ENCODE peak calls at places on chromosomes 12 and 14, in four cellular contexts. One of them, this sample, is unnamed.

GRCh38 chr12:106107566-106107965 is 31.2 kb downstream of the NUAK1 start:
- DNase-seq in kidney: no peak
- DNase-seq in activated CD4-positive, alpha-beta T cell treated with anti-CD3 and anti-CD28 coated beads for 48 hours: no peak
- DNase-seq in mucosa of gallbladder: no peak
- DNase-seq in this sample: no peak

GRCh38 chr12:51371295-51371953 is 19.8 kb downstream of the GALNT6 start:
- DNase-seq in mucosa of gallbladder: peak; percentile 76
- DNase-seq in kidney: peak; percentile 88
- DNase-seq in activated CD4-positive, alpha-beta T cell treated with anti-CD3 and anti-CD28 coated beads for 48 hours: no peak
- DNase-seq in this sample: peak; percentile 89

GRCh38 chr12:88432536-88433462 is 147.5 kb downstream of the KITLG start:
- DNase-seq in mucosa of gallbladder: peak; percentile 34
- DNase-seq in kidney: no peak
- DNase-seq in activated CD4-positive, alpha-beta T cell treated with anti-CD3 and anti-CD28 coated beads for 48 hours: no peak
- DNase-seq in this sample: no peak

GRCh38 chr14:96122496-96122895 is 82.1 kb upstream of the BDKRB2 start:
- DNase-seq in kidney: no peak
- DNase-seq in activated CD4-positive, alpha-beta T cell treated with anti-CD3 and anti-CD28 coated beads for 48 hours: no peak
- DNase-seq in mucosa of gallbladder: peak; percentile 36
- DNase-seq in this sample: no peak

GRCh38 chr14:61653507-61653906 is 41.8 kb upstream of the HIF1A start:
- DNase-seq in mucosa of gallbladder: no peak
- DNase-seq in kidney: peak; percentile 66
- DNase-seq in activated CD4-positive, alpha-beta T cell treated with anti-CD3 and anti-CD28 coated beads for 48 hours: no peak
- DNase-seq in this sample: no peak

GRCh38 chr12:10722502-10722904 is 620 bp downstream of the YBX3 start:
- DNase-seq in activated CD4-positive, alpha-beta T cell treated with anti-CD3 and anti-CD28 coated beads for 48 hours: peak; percentile 67
- DNase-seq in mucosa of gallbladder: peak; percentile 35
- DNase-seq in kidney: peak; percentile 85
- DNase-seq in this sample: peak; percentile 87

GRCh38 chr12:76569685-76570604 is 10.4 kb upstream of the OSBPL8 start:
- DNase-seq in kidney: no peak
- DNase-seq in mucosa of gallbladder: no peak
- DNase-seq in activated CD4-positive, alpha-beta T cell treated with anti-CD3 and anti-CD28 coated beads for 48 hours: no peak
- DNase-seq in this sample: no peak

GRCh38 chr14:54864526-54864925 is 38.1 kb downstream of the GCH1 start:
- DNase-seq in kidney: no peak
- DNase-seq in mucosa of gallbladder: no peak
- DNase-seq in activated CD4-positive, alpha-beta T cell treated with anti-CD3 and anti-CD28 coated beads for 48 hours: no peak
- DNase-seq in this sample: no peak

GRCh38 chr14:32078030-32078793 is 1.1 kb downstream of the ARHGAP5 start:
- DNase-seq in kidney: peak; percentile 53
- DNase-seq in activated CD4-positive, alpha-beta T cell treated with anti-CD3 and anti-CD28 coated beads for 48 hours: no peak
- DNase-seq in mucosa of gallbladder: peak; percentile 24
- DNase-seq in this sample: no peak

GRCh38 chr12:1779783-1780182 is 40.6 kb upstream of the LRTM2 start:
- DNase-seq in mucosa of gallbladder: no peak
- DNase-seq in kidney: no peak
- DNase-seq in activated CD4-positive, alpha-beta T cell treated with anti-CD3 and anti-CD28 coated beads for 48 hours: no peak
- DNase-seq in this sample: no peak

GRCh38 chr14:89891055-89891454 is 63.5 kb downstream of the EFCAB11 start:
- DNase-seq in kidney: no peak
- DNase-seq in activated CD4-positive, alpha-beta T cell treated with anti-CD3 and anti-CD28 coated beads for 48 hours: no peak
- DNase-seq in mucosa of gallbladder: no peak
- DNase-seq in this sample: no peak

GRCh38 chr14:31244626-31245025 is 37.0 kb upstream of the HECTD1 start:
- DNase-seq in activated CD4-positive, alpha-beta T cell treated with anti-CD3 and anti-CD28 coated beads for 48 hours: no peak
- DNase-seq in kidney: no peak
- DNase-seq in mucosa of gallbladder: no peak
- DNase-seq in this sample: no peak

GRCh38 chr12:90216815-90217214 is 508.2 kb upstream of the ATP2B1 start:
- DNase-seq in mucosa of gallbladder: no peak
- DNase-seq in activated CD4-positive, alpha-beta T cell treated with anti-CD3 and anti-CD28 coated beads for 48 hours: no peak
- DNase-seq in kidney: no peak
- DNase-seq in this sample: no peak

GRCh38 chr12:52360106-52360662 is 7.1 kb downstream of the KRT85 start:
- DNase-seq in kidney: no peak
- DNase-seq in mucosa of gallbladder: no peak
- DNase-seq in activated CD4-positive, alpha-beta T cell treated with anti-CD3 and anti-CD28 coated beads for 48 hours: no peak
- DNase-seq in this sample: no peak

GRCh38 chr12:48084066-48084465 is 21.8 kb downstream of the SENP1 start:
- DNase-seq in activated CD4-positive, alpha-beta T cell treated with anti-CD3 and anti-CD28 coated beads for 48 hours: no peak
- DNase-seq in mucosa of gallbladder: no peak
- DNase-seq in kidney: no peak
- DNase-seq in this sample: no peak

GRCh38 chr12:48000878-48001321 is 3.4 kb downstream of the COL2A1 start:
- DNase-seq in mucosa of gallbladder: no peak
- DNase-seq in kidney: peak; percentile 53
- DNase-seq in activated CD4-positive, alpha-beta T cell treated with anti-CD3 and anti-CD28 coated beads for 48 hours: peak; percentile 22
- DNase-seq in this sample: peak; percentile 72

GRCh38 chr12:116126610-116127009 is 150.9 kb downstream of the MED13L start:
- DNase-seq in mucosa of gallbladder: no peak
- DNase-seq in kidney: no peak
- DNase-seq in activated CD4-positive, alpha-beta T cell treated with anti-CD3 and anti-CD28 coated beads for 48 hours: no peak
- DNase-seq in this sample: no peak

GRCh38 chr12:130147875-130148596 is 14.2 kb upstream of the FZD10 start:
- DNase-seq in kidney: no peak
- DNase-seq in activated CD4-positive, alpha-beta T cell treated with anti-CD3 and anti-CD28 coated beads for 48 hours: no peak
- DNase-seq in mucosa of gallbladder: no peak
- DNase-seq in this sample: peak; percentile 31

GRCh38 chr14:101004954-101005353 is 101.4 kb upstream of the RTL1 start:
- DNase-seq in activated CD4-positive, alpha-beta T cell treated with anti-CD3 and anti-CD28 coated beads for 48 hours: no peak
- DNase-seq in mucosa of gallbladder: peak; percentile 15
- DNase-seq in kidney: no peak
- DNase-seq in this sample: peak; percentile 66

GRCh38 chr14:96407980-96408570 is 16.1 kb downstream of the AK7 start:
- DNase-seq in mucosa of gallbladder: no peak
- DNase-seq in activated CD4-positive, alpha-beta T cell treated with anti-CD3 and anti-CD28 coated beads for 48 hours: no peak
- DNase-seq in kidney: no peak
- DNase-seq in this sample: no peak

GRCh38 chr14:36477266-36477665 is 42.8 kb downstream of the NKX2-1 start:
- DNase-seq in activated CD4-positive, alpha-beta T cell treated with anti-CD3 and anti-CD28 coated beads for 48 hours: peak; percentile 27
- DNase-seq in kidney: no peak
- DNase-seq in mucosa of gallbladder: no peak
- DNase-seq in this sample: no peak

GRCh38 chr12:104454997-104455396 is 1.8 kb upstream of the CHST11 start:
- DNase-seq in activated CD4-positive, alpha-beta T cell treated with anti-CD3 and anti-CD28 coated beads for 48 hours: no peak
- DNase-seq in kidney: no peak
- DNase-seq in mucosa of gallbladder: no peak
- DNase-seq in this sample: no peak

GRCh38 chr14:105173901-105174894 is 5.6 kb upstream of the JAG2 start:
- DNase-seq in activated CD4-positive, alpha-beta T cell treated with anti-CD3 and anti-CD28 coated beads for 48 hours: peak; percentile 43
- DNase-seq in kidney: no peak
- DNase-seq in mucosa of gallbladder: peak; percentile 20
- DNase-seq in this sample: no peak

GRCh38 chr12:65005716-65006115 is 115.4 kb downstream of the WIF1 start:
- DNase-seq in activated CD4-positive, alpha-beta T cell treated with anti-CD3 and anti-CD28 coated beads for 48 hours: no peak
- DNase-seq in mucosa of gallbladder: no peak
- DNase-seq in kidney: no peak
- DNase-seq in this sample: no peak

GRCh38 chr12:92574046-92574783 is 128.6 kb upstream of the PLEKHG7 start:
- DNase-seq in mucosa of gallbladder: no peak
- DNase-seq in kidney: no peak
- DNase-seq in activated CD4-positive, alpha-beta T cell treated with anti-CD3 and anti-CD28 coated beads for 48 hours: no peak
- DNase-seq in this sample: no peak

GRCh38 chr14:103109789-103110415 is 13.4 kb upstream of the TNFAIP2 start:
- DNase-seq in mucosa of gallbladder: no peak
- DNase-seq in kidney: peak; percentile 92
- DNase-seq in activated CD4-positive, alpha-beta T cell treated with anti-CD3 and anti-CD28 coated beads for 48 hours: no peak
- DNase-seq in this sample: no peak

GRCh38 chr12:88665051-88665450 is 84.8 kb upstream of the KITLG start:
- DNase-seq in activated CD4-positive, alpha-beta T cell treated with anti-CD3 and anti-CD28 coated beads for 48 hours: no peak
- DNase-seq in kidney: no peak
- DNase-seq in mucosa of gallbladder: no peak
- DNase-seq in this sample: no peak

GRCh38 chr14:69539631-69540410 is 34.9 kb downstream of the CCDC177 start:
- DNase-seq in activated CD4-positive, alpha-beta T cell treated with anti-CD3 and anti-CD28 coated beads for 48 hours: no peak
- DNase-seq in mucosa of gallbladder: peak; percentile 20
- DNase-seq in kidney: no peak
- DNase-seq in this sample: peak; percentile 88

GRCh38 chr14:106442857-106443256 is 916.5 kb downstream of the TMEM121 start:
- DNase-seq in mucosa of gallbladder: no peak
- DNase-seq in kidney: no peak
- DNase-seq in activated CD4-positive, alpha-beta T cell treated with anti-CD3 and anti-CD28 coated beads for 48 hours: peak; percentile 70
- DNase-seq in this sample: no peak

GRCh38 chr12:51771008-51771407 is 77.5 kb downstream of the FIGNL2 start:
- DNase-seq in mucosa of gallbladder: no peak
- DNase-seq in activated CD4-positive, alpha-beta T cell treated with anti-CD3 and anti-CD28 coated beads for 48 hours: no peak
- DNase-seq in kidney: no peak
- DNase-seq in this sample: no peak

GRCh38 chr14:73237219-73237785 is at the start of gene PAPLN:
- DNase-seq in kidney: peak; percentile 91
- DNase-seq in activated CD4-positive, alpha-beta T cell treated with anti-CD3 and anti-CD28 coated beads for 48 hours: no peak
- DNase-seq in mucosa of gallbladder: no peak
- DNase-seq in this sample: peak; percentile 83

GRCh38 chr14:20455355-20456300 is 602 bp downstream of the APEX1 start:
- DNase-seq in activated CD4-positive, alpha-beta T cell treated with anti-CD3 and anti-CD28 coated beads for 48 hours: peak; percentile 62
- DNase-seq in mucosa of gallbladder: no peak
- DNase-seq in kidney: no peak
- DNase-seq in this sample: no peak

GRCh38 chr12:102513272-102513671 is 32.9 kb upstream of the IGF1 start:
- DNase-seq in mucosa of gallbladder: no peak
- DNase-seq in kidney: no peak
- DNase-seq in activated CD4-positive, alpha-beta T cell treated with anti-CD3 and anti-CD28 coated beads for 48 hours: no peak
- DNase-seq in this sample: no peak

GRCh38 chr12:70641691-70642090 is 4.5 kb upstream of the PTPRB start:
- DNase-seq in mucosa of gallbladder: no peak
- DNase-seq in kidney: no peak
- DNase-seq in activated CD4-positive, alpha-beta T cell treated with anti-CD3 and anti-CD28 coated beads for 48 hours: no peak
- DNase-seq in this sample: no peak

GRCh38 chr12:650983-651382 is 12.3 kb downstream of the NINJ2 start:
- DNase-seq in activated CD4-positive, alpha-beta T cell treated with anti-CD3 and anti-CD28 coated beads for 48 hours: no peak
- DNase-seq in kidney: no peak
- DNase-seq in mucosa of gallbladder: no peak
- DNase-seq in this sample: peak; percentile 34

GRCh38 chr14:92224348-92224954 is 98.5 kb upstream of the SLC24A4 start:
- DNase-seq in kidney: no peak
- DNase-seq in mucosa of gallbladder: no peak
- DNase-seq in activated CD4-positive, alpha-beta T cell treated with anti-CD3 and anti-CD28 coated beads for 48 hours: no peak
- DNase-seq in this sample: no peak

This sample was measured in posterior vena cava.